ENCODE peak calls at places on chromosomes 2 and 18, in ten cellular contexts. O is NCI-H2029; R is stimulated activated CD8-positive, alpha-beta memory T cell treated with anti-CD3 and anti-CD28 coated beads, Interleukin-4, amount 100 ng/mL, for 24 hours; L is GDM1; J is EL; I is substantia nigra; G is SK-N-SH; Q is stimulated activated CD4-positive, alpha-beta T cell treated with anti-CD3 and anti-CD28 coated beads, Interleukin-2, amount 100 ng/mL, for 24 hours; V is central memory CD4-positive, alpha-beta T cell; H is psoas muscle. X is an unnamed sample.

GRCh38 chr2:120461546-120462537 is 115.9 kb downstream of the INHBB start:
- DNase-seq in O (no peak), R (no peak), L (no peak), J (no peak), I (no peak), G (no peak), Q (no peak), V (no peak), H (no peak), X (no peak)

GRCh38 chr2:165294912-165295311 is 55.7 kb downstream of the SCN2A start:
- DNase-seq in O (no peak), R (no peak), L (no peak), J (no peak), I (no peak), G (peak), Q (no peak), V (no peak), H (no peak), X (no peak)

GRCh38 chr2:68282814-68283812 is 30.8 kb upstream of the PPP3R1 start:
- DNase-seq in O (peak), R (no peak), L (no peak), J (peak), I (no peak), G (peak), Q (no peak), V (peak), H (no peak), X (peak)

GRCh38 chr2:241760301-241760771 is 16.3 kb upstream of the GAL3ST2 start:
- DNase-seq in O (no peak), R (no peak), L (no peak), J (no peak), I (no peak), G (peak), Q (no peak), V (no peak), H (peak), X (no peak)

GRCh38 chr2:52933878-52934277 is 833.7 kb upstream of the CHAC2 start:
- DNase-seq in O (no peak), R (no peak), L (no peak), J (peak), I (no peak), G (no peak), Q (no peak), V (no peak), H (no peak), X (no peak)

GRCh38 chr18:2442006-2442405 is 129.3 kb downstream of the METTL4 start:
- DNase-seq in O (no peak), R (no peak), L (no peak), J (no peak), I (no peak), G (no peak), Q (no peak), V (no peak), H (no peak), X (no peak)

GRCh38 chr2:108978709-108979111 is 10.3 kb downstream of the EDAR start:
- DNase-seq in O (peak), R (no peak), L (no peak), J (no peak), I (no peak), G (no peak), Q (no peak), V (no peak), H (no peak), X (no peak)

GRCh38 chr2:11498543-11499034 is 32.6 kb upstream of the E2F6 start:
- DNase-seq in O (no peak), R (no peak), L (no peak), J (peak), I (peak), G (peak), Q (no peak), V (no peak), H (peak), X (peak)

GRCh38 chr18:76999077-76999476 is 133.5 kb downstream of the MBP start:
- DNase-seq in O (no peak), R (no peak), L (no peak), J (no peak), I (no peak), G (no peak), Q (no peak), V (no peak), H (no peak), X (no peak)

GRCh38 chr2:174748948-174749347 is 15.3 kb downstream of the CHRNA1 start:
- DNase-seq in O (peak), R (peak), L (peak), J (peak), I (no peak), G (peak), Q (peak), V (peak), H (no peak), X (peak)

GRCh38 chr2:62992561-62992960 is 58.1 kb upstream of the OTX1 start:
- DNase-seq in O (no peak), R (no peak), L (no peak), J (no peak), I (no peak), G (no peak), Q (no peak), V (no peak), H (no peak), X (no peak)

GRCh38 chr2:136510244-136510643 is 255.1 kb upstream of the THSD7B start:
- DNase-seq in O (no peak), R (no peak), L (no peak), J (no peak), I (no peak), G (no peak), Q (no peak), V (no peak), H (no peak), X (no peak)

GRCh38 chr2:159811232-159811631 is 13.2 kb upstream of the CD302 start:
- DNase-seq in O (no peak), R (no peak), L (no peak), J (no peak), I (no peak), G (no peak), Q (no peak), V (no peak), H (no peak), X (no peak)

GRCh38 chr18:67574749-67575148 is 58.2 kb upstream of the DSEL start:
- DNase-seq in O (no peak), R (no peak), L (no peak), J (no peak), I (no peak), G (no peak), Q (no peak), V (no peak), H (no peak), X (no peak)

GRCh38 chr2:50596521-50596920 is 435.4 kb downstream of the NRXN1 start:
- DNase-seq in O (no peak), R (no peak), L (no peak), J (no peak), I (no peak), G (no peak), Q (no peak), V (no peak), H (no peak), X (no peak)

GRCh38 chr2:184322615-184323014 is 275.7 kb upstream of the ZNF804A start:
- DNase-seq in O (no peak), R (no peak), L (no peak), J (no peak), I (no peak), G (no peak), Q (no peak), V (no peak), H (no peak), X (no peak)

GRCh38 chr18:79422022-79422782 is 26.5 kb downstream of the NFATC1 start:
- DNase-seq in O (no peak), R (no peak), L (no peak), J (no peak), I (no peak), G (no peak), Q (no peak), V (no peak), H (no peak), X (peak)

GRCh38 chr2:149080104-149080503 is 41.6 kb downstream of the LYPD6B start:
- DNase-seq in O (no peak), R (no peak), L (no peak), J (no peak), I (no peak), G (no peak), Q (no peak), V (no peak), H (no peak), X (no peak)

GRCh38 chr2:26982102-26982742 is 11.8 kb downstream of the MAPRE3 start:
- DNase-seq in O (peak), R (no peak), L (peak), J (peak), I (no peak), G (peak), Q (no peak), V (no peak), H (peak), X (no peak)

GRCh38 chr2:162297925-162298552 is 20.4 kb downstream of the IFIH1 start:
- DNase-seq in O (peak), R (peak), L (peak), J (peak), I (no peak), G (peak), Q (peak), V (peak), H (no peak), X (peak)

GRCh38 chr2:235542728-235543125 is 48.9 kb downstream of the AGAP1 start:
- DNase-seq in O (peak), R (no peak), L (no peak), J (no peak), I (no peak), G (no peak), Q (no peak), V (no peak), H (no peak), X (no peak)

GRCh38 chr2:28408764-28409599 is 16.3 kb downstream of the FOSL2 start:
- DNase-seq in O (no peak), R (peak), L (no peak), J (peak), I (no peak), G (no peak), Q (peak), V (peak), H (no peak), X (peak)

GRCh38 chr18:33375829-33376228 is 64.7 kb downstream of the CCDC178 start:
- DNase-seq in O (no peak), R (no peak), L (no peak), J (no peak), I (no peak), G (no peak), Q (no peak), V (no peak), H (no peak), X (no peak)

GRCh38 chr18:65468881-65469280 is 281.9 kb upstream of the CDH7 start:
- DNase-seq in O (no peak), R (no peak), L (no peak), J (no peak), I (no peak), G (no peak), Q (no peak), V (no peak), H (no peak), X (no peak)

X was measured in RCC 7860.